ENCODE peak calls at places on chromosomes 13 and 19, in eight cellular contexts. A is CD8-positive, alpha-beta memory T cell; L is effector memory CD4-positive, alpha-beta T cell; W is PC-3; X is DND-41; F is pancreas; T is Karpas-422; C is uterus. Z is an unnamed sample. For H3K4me1, the result is how much of the 10 kb centered on the place peaks cover.

GRCh38 chr19:14796021-14796420 is 17.7 kb upstream of the ADGRE2 start:
- DNase-seq in X (no peak), W (no peak), F (no peak), A (no peak), T (no peak), L (no peak), C (no peak), Z (no peak)

GRCh38 chr19:46221981-46222610 is 7.4 kb upstream of the IGFL1 start:
- DNase-seq in W (peak), T (no peak), X (no peak), A (no peak), F (no peak), L (no peak), C (peak), Z (peak)

GRCh38 chr19:51607077-51607476 is 23.1 kb downstream of the SIGLEC5 start:
- DNase-seq in F (no peak), X (no peak), A (no peak), T (peak), C (no peak), W (no peak), L (no peak), Z (no peak)

GRCh38 chr13:100382787-100383186 is 205.8 kb downstream of the GGACT start:
- DNase-seq in C (no peak), L (no peak), F (no peak), X (no peak), T (no peak), A (no peak), W (no peak), Z (peak)

GRCh38 chr13:44989941-44990340 is 603 bp downstream of the GPALPP1 start:
- DNase-seq in C (no peak), X (no peak), T (peak), L (no peak), W (no peak), A (no peak), F (no peak), Z (peak)

GRCh38 chr13:93709511-93710244 is 483.1 kb downstream of the GPC6 start:
- DNase-seq in C (no peak), F (no peak), W (no peak), X (no peak), T (no peak), L (no peak), A (no peak), Z (no peak)

GRCh38 chr19:871446-872265 is 12.2 kb downstream of the CFD start:
- DNase-seq in C (no peak), A (no peak), L (no peak), F (peak), X (no peak), T (no peak), W (no peak), Z (peak)

GRCh38 chr13:94825507-94825906 is 113.2 kb upstream of the SOX21 start:
- DNase-seq in C (peak), W (no peak), L (no peak), F (no peak), X (no peak), A (no peak), T (no peak), Z (peak)

GRCh38 chr13:107066355-107066754 is 498.4 kb upstream of the ARGLU1 start:
- DNase-seq in X (no peak), C (no peak), F (no peak), A (no peak), W (no peak), T (no peak), L (no peak), Z (no peak)

GRCh38 chr13:25352806-25353205 is 19.0 kb upstream of the ATP8A2 start:
- DNase-seq in W (no peak), C (no peak), L (no peak), A (no peak), T (no peak), F (no peak), X (no peak), Z (no peak)

GRCh38 chr13:19795956-19796355 is 13.2 kb upstream of the PSPC1 start:
- DNase-seq in X (no peak), C (no peak), F (no peak), W (no peak), A (no peak), L (no peak), T (no peak), Z (no peak)

GRCh38 chr13:93227280-93227905 is 786 bp downstream of the GPC6 start:
- DNase-seq in T (no peak), F (no peak), A (no peak), X (no peak), C (no peak), L (no peak), W (peak), Z (peak)

GRCh38 chr13:26474286-26474685 is 83.2 kb upstream of the WASF3 start:
- DNase-seq in A (no peak), X (no peak), W (no peak), C (no peak), T (no peak), F (no peak), L (no peak), Z (no peak)

GRCh38 chr19:778910-779653 is 18.2 kb upstream of the PTBP1 start:
- DNase-seq in T (no peak), C (peak), L (no peak), A (no peak), W (peak), F (no peak), X (no peak), Z (no peak)

GRCh38 chr13:41837668-41838067 is 123.2 kb downstream of the VWA8 start:
- DNase-seq in T (no peak), C (no peak), A (no peak), F (no peak), X (no peak), W (no peak), L (no peak), Z (no peak)

GRCh38 chr13:110825516-110825915 is 89.4 kb downstream of the ANKRD10 start:
- DNase-seq in C (no peak), L (no peak), W (no peak), X (no peak), A (no peak), T (no peak), F (no peak), Z (no peak)

GRCh38 chr19:34366670-34367423 is 1.9 kb downstream of the GPI start:
- DNase-seq in C (no peak), T (no peak), W (no peak), F (no peak), X (no peak), A (no peak), L (no peak), Z (no peak)

GRCh38 chr13:112064222-112064621 is 2.7 kb upstream of the SOX1 start:
- DNase-seq in T (no peak), A (no peak), W (no peak), C (no peak), L (no peak), X (no peak), F (no peak), Z (no peak)

GRCh38 chr13:101416181-101417042 is at the start of gene NALCN:
- DNase-seq in C (no peak), F (peak), X (no peak), A (no peak), W (peak), T (no peak), L (no peak), Z (peak)

GRCh38 chr19:5204212-5204611 is 136.4 kb downstream of the PTPRS start:
- DNase-seq in F (no peak), W (no peak), A (no peak), T (no peak), X (no peak), L (no peak), C (no peak), Z (no peak)

GRCh38 chr19:750640-751423 is at the start of gene MISP:
- DNase-seq in F (peak), W (peak), C (no peak), T (no peak), L (no peak), X (no peak), A (no peak), Z (no peak)

GRCh38 chr19:41740415-41741243 is 14.7 kb upstream of the CEACAM6 start:
- DNase-seq in A (no peak), W (no peak), L (no peak), T (no peak), X (no peak), F (no peak), C (no peak), Z (no peak)

GRCh38 chr19:16026131-16026530 is 50.2 kb upstream of the TPM4 start:
- DNase-seq in F (no peak), T (no peak), L (no peak), A (no peak), C (no peak), X (no peak), W (no peak), Z (no peak)

GRCh38 chr13:38849316-38849715 is 141.3 kb downstream of the STOML3 start:
- DNase-seq in W (peak), T (no peak), C (no peak), X (no peak), L (no peak), A (no peak), F (no peak), Z (no peak)

GRCh38 chr13:49890376-49890775 is 45.8 kb downstream of the SPRYD7 start:
- DNase-seq in X (no peak), W (no peak), L (no peak), A (no peak), C (no peak), T (no peak), F (no peak), Z (no peak)

GRCh38 chr19:40467007-40467565 is 285 bp downstream of the SPTBN4 start:
- DNase-seq in L (no peak), T (no peak), C (no peak), X (no peak), W (no peak), A (no peak), F (peak), Z (peak)

GRCh38 chr13:97188207-97188606 is 33.9 kb upstream of the MBNL2 start:
- DNase-seq in T (no peak), F (no peak), A (no peak), C (no peak), L (no peak), W (no peak), X (no peak), Z (no peak)

GRCh38 chr13:30346159-30346788 is 38.9 kb upstream of the KATNAL1 start:
- DNase-seq in F (no peak), X (peak), L (peak), T (no peak), W (no peak), A (peak), C (no peak), Z (no peak)
- H3K4me3 ChIP-seq in F (no peak), X (no peak), L (peak), T (no peak), W (no peak), A (peak), C (no peak), Z (no peak)

GRCh38 chr19:1873524-1874473 is 10.4 kb upstream of the KLF16 start:
- DNase-seq in L (no peak), W (no peak), A (no peak), X (no peak), F (peak), C (peak), T (no peak), Z (no peak)
- H3K4me1 ChIP-seq in L (under half), W (under half), A (under half), X (under half), F (under half), C (under half), T (under half), Z (under half)

GRCh38 chr19:23932878-23933277 is 18.2 kb downstream of the ZNF726 start:
- DNase-seq in W (no peak), X (no peak), F (no peak), C (no peak), T (no peak), A (no peak), L (no peak), Z (no peak)
- H3K4me3 ChIP-seq in W (no peak), X (no peak), F (no peak), C (no peak), T (no peak), A (no peak), L (no peak), Z (no peak)

GRCh38 chr19:47661161-47661560 is 52.1 kb upstream of the EHD2 start:
- DNase-seq in X (no peak), W (no peak), C (no peak), T (no peak), A (no peak), F (no peak), L (no peak), Z (no peak)

GRCh38 chr19:47660435-47660832 is 51.5 kb downstream of the BICRA start:
- DNase-seq in T (no peak), W (peak), X (no peak), A (no peak), C (no peak), F (no peak), L (no peak), Z (no peak)

GRCh38 chr19:47663911-47664771 is 49.1 kb upstream of the EHD2 start:
- DNase-seq in X (no peak), L (no peak), C (peak), T (no peak), A (no peak), W (peak), F (no peak), Z (peak)

GRCh38 chr19:47663435-47663910 is 49.7 kb upstream of the EHD2 start:
- DNase-seq in F (no peak), T (no peak), L (no peak), X (no peak), A (no peak), W (peak), C (no peak), Z (peak)

DNA sequence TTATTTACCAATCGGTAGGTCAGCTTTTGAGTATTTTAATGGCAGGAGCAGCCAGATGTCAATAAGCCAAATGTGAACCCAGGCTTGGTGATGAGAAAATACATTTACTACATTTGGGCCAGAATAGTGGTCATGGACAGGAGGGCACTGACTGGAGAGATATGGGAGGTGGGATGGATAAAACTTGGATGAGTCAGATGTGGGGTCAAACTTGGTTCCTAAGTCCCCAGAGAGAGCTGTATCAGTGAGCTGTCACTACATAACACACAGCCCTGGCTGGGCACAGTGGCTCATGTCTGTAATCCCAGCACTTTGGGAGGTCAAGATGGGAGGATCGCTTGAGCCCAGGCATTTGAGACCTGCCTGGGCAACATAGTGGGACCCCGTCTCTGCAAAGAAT is 51.7 kb upstream of the EHD2 start:
- DNase-seq in F (no peak), X (no peak), T (no peak), C (no peak), L (no peak), A (no peak), W (no peak), Z (peak)
- H3K4me1 ChIP-seq in F (under half), X (under half), T (under half), C (under half), L (under half), A (under half), W (under half), Z (under half)

GRCh38 chr13:108266316-108266936 is 3.1 kb upstream of the TNFSF13B start:
- DNase-seq in T (no peak), A (no peak), F (no peak), C (no peak), X (no peak), L (no peak), W (no peak), Z (no peak)

GRCh38 chr13:108270442-108270841 is 924 bp downstream of the TNFSF13B start:
- DNase-seq in F (no peak), T (no peak), L (no peak), A (no peak), X (no peak), C (no peak), W (no peak), Z (peak)

GRCh38 chr13:108269601-108270328 is at the start of gene TNFSF13B:
- DNase-seq in F (peak), A (peak), W (no peak), C (no peak), X (no peak), L (peak), T (peak), Z (peak)

GRCh38 chr13:108267338-108267737 is 2.2 kb upstream of the TNFSF13B start:
- DNase-seq in L (no peak), C (no peak), A (no peak), F (no peak), T (no peak), W (no peak), X (no peak), Z (no peak)

DNA sequence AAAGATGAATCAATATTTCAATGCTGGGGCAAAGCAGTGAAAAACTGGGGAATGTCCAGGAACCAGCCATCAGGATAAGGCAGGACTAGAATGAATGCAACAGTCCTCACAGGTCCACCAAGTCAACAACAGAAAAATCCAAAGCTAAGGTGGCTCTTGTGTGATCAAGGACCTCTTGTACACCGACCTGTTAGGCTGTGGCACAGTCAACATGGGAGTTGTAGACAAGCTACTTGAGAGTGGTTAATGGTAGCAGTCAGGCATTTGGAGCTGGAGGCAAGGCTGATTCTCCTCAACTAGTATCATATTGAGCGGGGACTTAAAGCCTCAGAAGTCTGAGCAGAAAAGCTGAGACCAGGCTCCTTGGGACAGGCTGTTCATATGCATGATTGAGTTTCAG is 805 bp upstream of the TNFSF13B start:
- DNase-seq in W (no peak), A (no peak), X (no peak), L (no peak), C (no peak), T (no peak), F (no peak), Z (no peak)
- H3K4me3 ChIP-seq in W (no peak), A (no peak), X (no peak), L (no peak), C (no peak), T (no peak), F (no peak), Z (no peak)

GRCh38 chr19:2271516-2272103 is 10.4 kb downstream of the PEAK3 start:
- DNase-seq in W (peak), C (no peak), F (no peak), L (no peak), X (no peak), A (no peak), T (peak), Z (peak)

GRCh38 chr19:2270157-2270571 is 11.8 kb downstream of the PEAK3 start:
- DNase-seq in A (peak), C (peak), X (peak), F (peak), W (no peak), T (peak), L (peak), Z (no peak)

GRCh38 chr19:2269244-2270156 is 12.5 kb downstream of the PEAK3 start:
- DNase-seq in F (peak), W (peak), X (peak), C (peak), T (peak), A (peak), L (peak), Z (peak)

GRCh38 chr19:2268861-2269243 is 12.6 kb upstream of the JSRP1 start:
- DNase-seq in T (no peak), L (no peak), X (no peak), W (no peak), F (no peak), A (no peak), C (no peak), Z (no peak)

GRCh38 chr19:2270572-2271515 is 11.1 kb downstream of the PEAK3 start:
- DNase-seq in A (peak), L (peak), T (peak), C (peak), W (peak), X (peak), F (peak), Z (peak)
- H3K4me1 ChIP-seq in A (under half), L (under half), T (under half), C (under half), W (under half), X (under half), F (under half), Z (under half)

GRCh38 chr13:108272333-108272732 is 2.8 kb downstream of the TNFSF13B start:
- DNase-seq in L (no peak), F (no peak), C (no peak), X (no peak), W (no peak), T (no peak), A (no peak), Z (no peak)
- H3K4me3 ChIP-seq in L (no peak), F (no peak), C (no peak), X (no peak), W (no peak), T (no peak), A (no peak), Z (no peak)

DNA sequence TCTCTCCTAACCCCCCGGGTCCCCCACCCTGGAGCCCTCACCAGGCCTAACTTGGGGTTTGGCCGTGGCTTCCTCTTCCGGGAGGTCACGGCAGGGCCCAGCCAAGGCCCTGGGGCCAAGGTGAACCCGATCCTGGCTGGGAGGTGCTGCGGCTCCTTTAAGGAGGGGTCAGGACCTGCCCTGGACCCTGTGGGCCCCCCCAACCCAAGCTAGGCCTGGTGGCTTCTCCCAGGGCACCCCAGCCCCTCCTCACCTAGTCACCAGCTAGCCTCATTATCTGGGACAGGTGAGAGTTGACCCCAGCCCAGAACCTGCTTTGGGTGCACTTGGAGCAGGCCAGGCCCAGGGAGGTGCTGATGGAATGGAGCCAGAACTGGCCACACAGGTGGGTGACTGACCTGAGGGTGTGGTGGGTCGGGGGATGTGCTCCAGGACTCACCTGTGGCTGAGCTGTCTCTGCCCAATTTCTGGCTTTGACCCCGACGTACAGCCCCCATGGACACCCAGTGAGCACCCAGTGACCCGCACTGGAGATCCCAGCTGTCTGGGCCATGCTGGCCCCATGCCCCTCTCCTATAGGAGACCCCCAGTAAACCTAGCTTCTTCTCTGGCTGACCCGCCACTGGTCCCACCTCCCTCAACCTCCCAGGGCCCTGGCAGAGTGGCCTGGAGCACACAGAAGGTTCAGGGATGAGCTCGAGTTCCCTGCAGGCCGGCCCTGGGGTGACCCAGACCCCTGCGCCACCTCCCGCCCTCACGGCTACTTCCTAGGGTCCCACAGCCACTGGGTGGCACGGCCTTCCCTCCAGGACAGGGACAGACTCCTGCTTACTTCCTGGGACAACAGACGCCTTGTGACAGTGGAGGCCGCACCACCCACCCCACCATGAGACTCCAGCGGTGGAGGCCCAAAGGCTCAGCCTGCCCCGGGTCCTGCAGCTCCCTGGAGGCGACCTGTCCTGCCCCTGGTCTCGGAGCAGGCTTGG is 6.7 kb upstream of the MKNK2 start:
- DNase-seq in A (no peak), X (no peak), C (no peak), W (no peak), T (no peak), F (no peak), L (no peak), Z (no peak)
- H3K4me1 ChIP-seq in A (half or more), X (under half), C (under half), W (under half), T (half or more), F (under half), L (half or more), Z (under half)